ENCODE peak calls at places on chromosomes 7 and 10, in nine cellular contexts. B, I, D, T, L, N, O, M and J are unnamed samples.

GRCh38 chr7:152859781-152860191 is 100.2 kb downstream of the ACTR3B start:
- DNase-seq in B (peak), I (no peak), D (peak), T (peak), L (no peak), N (no peak), O (peak), M (no peak), J (no peak)

GRCh38 chr7:17682586-17682985 is 257.7 kb downstream of the SNX13 start:
- DNase-seq in B (no peak), I (no peak), D (no peak), T (no peak), L (peak), N (no peak), O (no peak), M (no peak), J (no peak)

GRCh38 chr7:150356265-150356897 is 12.2 kb upstream of the REPIN1 start:
- DNase-seq in B (no peak), I (no peak), D (no peak), T (peak), L (peak), N (peak), O (peak), M (no peak), J (peak)

GRCh38 chr7:112869111-112869774 is 79.0 kb upstream of the TMEM168 start:
- DNase-seq in B (peak), I (no peak), D (peak), T (peak), L (no peak), N (no peak), O (peak), M (no peak), J (no peak)

GRCh38 chr7:151275813-151276577 is 27.5 kb upstream of the SMARCD3 start:
- DNase-seq in B (no peak), I (no peak), D (no peak), T (no peak), L (peak), N (peak), O (no peak), M (no peak), J (no peak)

GRCh38 chr10:63297941-63298340 is 164.8 kb downstream of the NRBF2 start:
- DNase-seq in B (no peak), I (no peak), D (no peak), T (no peak), L (no peak), N (no peak), O (no peak), M (no peak), J (no peak)

GRCh38 chr10:1377756-1378397 is 321.7 kb downstream of the WDR37 start:
- DNase-seq in B (no peak), I (peak), D (no peak), T (no peak), L (no peak), N (no peak), O (no peak), M (no peak), J (no peak)

GRCh38 chr7:85186521-85187241 is at the start of gene SEMA3D:
- DNase-seq in B (peak), I (peak), D (no peak), T (peak), L (no peak), N (peak), O (peak), M (peak), J (peak)

GRCh38 chr7:44257618-44258422 is 57.0 kb downstream of the YKT6 start:
- DNase-seq in B (peak), I (peak), D (peak), T (peak), L (peak), N (peak), O (peak), M (peak), J (peak)

GRCh38 chr7:40298421-40298820 is 163.6 kb downstream of the SUGCT start:
- DNase-seq in B (no peak), I (no peak), D (peak), T (no peak), L (no peak), N (no peak), O (no peak), M (no peak), J (no peak)

GRCh38 chr7:101168412-101169049 is 3.2 kb upstream of the VGF start:
- DNase-seq in B (no peak), I (no peak), D (no peak), T (no peak), L (no peak), N (no peak), O (no peak), M (no peak), J (no peak)

GRCh38 chr7:135670179-135670578 is 7.9 kb downstream of the STMP1 start:
- DNase-seq in B (no peak), I (no peak), D (peak), T (no peak), L (no peak), N (no peak), O (no peak), M (peak), J (no peak)

GRCh38 chr10:103605359-103606156 is 112.1 kb downstream of the NEURL1 start:
- DNase-seq in B (peak), I (no peak), D (no peak), T (peak), L (peak), N (peak), O (peak), M (peak), J (no peak)

GRCh38 chr7:63117-63480 is 129.3 kb upstream of the FAM20C start:
- DNase-seq in B (no peak), I (peak), D (no peak), T (no peak), L (no peak), N (no peak), O (no peak), M (no peak), J (peak)

GRCh38 chr10:104120512-104120902 is 1.5 kb upstream of the SFR1 start:
- DNase-seq in B (no peak), I (no peak), D (no peak), T (no peak), L (no peak), N (no peak), O (no peak), M (no peak), J (no peak)

GRCh38 chr10:45464958-45465567 is 91.0 kb downstream of the ALOX5 start:
- DNase-seq in B (peak), I (peak), D (peak), T (peak), L (peak), N (peak), O (peak), M (peak), J (peak)

GRCh38 chr7:133705596-133705995 is 421.5 kb upstream of the LRGUK start:
- DNase-seq in B (no peak), I (no peak), D (peak), T (no peak), L (no peak), N (no peak), O (peak), M (no peak), J (no peak)

GRCh38 chr10:16952010-16952550 is 134.9 kb upstream of the RSU1 start:
- DNase-seq in B (no peak), I (no peak), D (peak), T (no peak), L (no peak), N (no peak), O (no peak), M (no peak), J (no peak)